ENCODE peak calls at places on chromosome 22, in ten cellular contexts. One of them, this sample, is unnamed.

GRCh38 chr22:37454857-37455686 is 27.8 kb upstream of the ELFN2 start:
- DNase-seq in AG10803: peak; percentile 76
- DNase-seq in Peyer's patch: no peak
- DNase-seq in lower leg skin: no peak
- DNase-seq in endodermal cell: peak; percentile 51
- DNase-seq in fibroblast of lung: peak; percentile 79
- DNase-seq in Caco-2: peak; percentile 85
- DNase-seq in H1: no peak
- DNase-seq in B cell: no peak
- DNase-seq in testis: no peak
- DNase-seq in this sample: peak; percentile 66

GRCh38 chr22:39678862-39679490 is 108.4 kb downstream of the CACNA1I start:
- DNase-seq in AG10803: no peak
- DNase-seq in Peyer's patch: no peak
- DNase-seq in lower leg skin: no peak
- DNase-seq in endodermal cell: no peak
- DNase-seq in fibroblast of lung: no peak
- DNase-seq in Caco-2: no peak
- DNase-seq in H1: no peak
- DNase-seq in B cell: no peak
- DNase-seq in testis: no peak
- DNase-seq in this sample: no peak

GRCh38 chr22:47736166-47737034 is 974.0 kb downstream of the TBC1D22A start:
- DNase-seq in AG10803: no peak
- DNase-seq in Peyer's patch: no peak
- DNase-seq in lower leg skin: peak; percentile 79
- DNase-seq in endodermal cell: no peak
- DNase-seq in fibroblast of lung: no peak
- DNase-seq in Caco-2: no peak
- DNase-seq in H1: no peak
- DNase-seq in B cell: no peak
- DNase-seq in testis: no peak
- DNase-seq in this sample: no peak

GRCh38 chr22:39241632-39242388 is 3.0 kb downstream of the PDGFB start:
- DNase-seq in AG10803: no peak
- DNase-seq in Peyer's patch: no peak
- DNase-seq in lower leg skin: no peak
- DNase-seq in endodermal cell: no peak
- DNase-seq in fibroblast of lung: no peak
- DNase-seq in Caco-2: no peak
- DNase-seq in H1: no peak
- DNase-seq in B cell: no peak
- DNase-seq in testis: no peak
- DNase-seq in this sample: no peak

GRCh38 chr22:40374567-40374966 is 4.2 kb downstream of the SGSM3 start:
- DNase-seq in AG10803: no peak
- DNase-seq in Peyer's patch: no peak
- DNase-seq in lower leg skin: no peak
- DNase-seq in endodermal cell: no peak
- DNase-seq in fibroblast of lung: no peak
- DNase-seq in Caco-2: no peak
- DNase-seq in H1: no peak
- DNase-seq in B cell: no peak
- DNase-seq in testis: no peak
- DNase-seq in this sample: no peak

GRCh38 chr22:23527971-23528740 is 51.9 kb downstream of the IGLL1 start:
- DNase-seq in AG10803: no peak
- DNase-seq in Peyer's patch: no peak
- DNase-seq in lower leg skin: no peak
- DNase-seq in endodermal cell: no peak
- DNase-seq in fibroblast of lung: no peak
- DNase-seq in Caco-2: no peak
- DNase-seq in H1: no peak
- DNase-seq in B cell: peak; percentile 33
- DNase-seq in testis: no peak
- DNase-seq in this sample: no peak

GRCh38 chr22:27597703-27598444 is 203.7 kb downstream of the MN1 start:
- DNase-seq in AG10803: no peak
- DNase-seq in Peyer's patch: no peak
- DNase-seq in lower leg skin: no peak
- DNase-seq in endodermal cell: no peak
- DNase-seq in fibroblast of lung: peak; percentile 12
- DNase-seq in Caco-2: peak; percentile 59
- DNase-seq in H1: no peak
- DNase-seq in B cell: no peak
- DNase-seq in testis: no peak
- DNase-seq in this sample: peak; percentile 24

GRCh38 chr22:39231197-39231950 is 13.4 kb downstream of the PDGFB start:
- DNase-seq in AG10803: no peak
- DNase-seq in Peyer's patch: no peak
- DNase-seq in lower leg skin: no peak
- DNase-seq in endodermal cell: no peak
- DNase-seq in fibroblast of lung: no peak
- DNase-seq in Caco-2: no peak
- DNase-seq in H1: no peak
- DNase-seq in B cell: no peak
- DNase-seq in testis: no peak
- DNase-seq in this sample: no peak

GRCh38 chr22:44543781-44544181 is 45.7 kb upstream of the RTL6 start:
- DNase-seq in AG10803: peak; percentile 17
- DNase-seq in Peyer's patch: no peak
- DNase-seq in lower leg skin: peak; percentile 84
- DNase-seq in endodermal cell: peak; percentile 55
- DNase-seq in fibroblast of lung: no peak
- DNase-seq in Caco-2: peak; percentile 54
- DNase-seq in H1: no peak
- DNase-seq in B cell: no peak
- DNase-seq in testis: no peak
- DNase-seq in this sample: no peak

GRCh38 chr22:49929553-49929979 is 11.1 kb downstream of the CRELD2 start:
- DNase-seq in AG10803: no peak
- DNase-seq in Peyer's patch: peak; percentile 82
- DNase-seq in lower leg skin: no peak
- DNase-seq in endodermal cell: peak; percentile 90
- DNase-seq in fibroblast of lung: no peak
- DNase-seq in Caco-2: no peak
- DNase-seq in H1: peak; percentile 94
- DNase-seq in B cell: peak; percentile 93
- DNase-seq in testis: peak; percentile 61
- DNase-seq in this sample: peak; percentile 89

GRCh38 chr22:45904236-45904635 is 72.7 kb downstream of the WNT7B start:
- DNase-seq in AG10803: no peak
- DNase-seq in Peyer's patch: no peak
- DNase-seq in lower leg skin: no peak
- DNase-seq in endodermal cell: no peak
- DNase-seq in fibroblast of lung: no peak
- DNase-seq in Caco-2: no peak
- DNase-seq in H1: no peak
- DNase-seq in B cell: no peak
- DNase-seq in testis: no peak
- DNase-seq in this sample: no peak

GRCh38 chr22:37930270-37930951 is 23.0 kb downstream of the C22orf23 start:
- DNase-seq in AG10803: peak; percentile 37
- DNase-seq in Peyer's patch: no peak
- DNase-seq in lower leg skin: no peak
- DNase-seq in endodermal cell: peak; percentile 79
- DNase-seq in fibroblast of lung: peak; percentile 40
- DNase-seq in Caco-2: no peak
- DNase-seq in H1: no peak
- DNase-seq in B cell: no peak
- DNase-seq in testis: peak; percentile 57
- DNase-seq in this sample: no peak

GRCh38 chr22:47738472-47739013 is 976.1 kb downstream of the TBC1D22A start:
- DNase-seq in AG10803: no peak
- DNase-seq in Peyer's patch: no peak
- DNase-seq in lower leg skin: peak; percentile 69
- DNase-seq in endodermal cell: peak; percentile 65
- DNase-seq in fibroblast of lung: no peak
- DNase-seq in Caco-2: no peak
- DNase-seq in H1: no peak
- DNase-seq in B cell: no peak
- DNase-seq in testis: no peak
- DNase-seq in this sample: no peak

GRCh38 chr22:42560381-42560780 is 6.6 kb downstream of the SERHL2 start:
- DNase-seq in AG10803: no peak
- DNase-seq in Peyer's patch: no peak
- DNase-seq in lower leg skin: no peak
- DNase-seq in endodermal cell: no peak
- DNase-seq in fibroblast of lung: no peak
- DNase-seq in Caco-2: no peak
- DNase-seq in H1: no peak
- DNase-seq in B cell: no peak
- DNase-seq in testis: no peak
- DNase-seq in this sample: no peak

DNA sequence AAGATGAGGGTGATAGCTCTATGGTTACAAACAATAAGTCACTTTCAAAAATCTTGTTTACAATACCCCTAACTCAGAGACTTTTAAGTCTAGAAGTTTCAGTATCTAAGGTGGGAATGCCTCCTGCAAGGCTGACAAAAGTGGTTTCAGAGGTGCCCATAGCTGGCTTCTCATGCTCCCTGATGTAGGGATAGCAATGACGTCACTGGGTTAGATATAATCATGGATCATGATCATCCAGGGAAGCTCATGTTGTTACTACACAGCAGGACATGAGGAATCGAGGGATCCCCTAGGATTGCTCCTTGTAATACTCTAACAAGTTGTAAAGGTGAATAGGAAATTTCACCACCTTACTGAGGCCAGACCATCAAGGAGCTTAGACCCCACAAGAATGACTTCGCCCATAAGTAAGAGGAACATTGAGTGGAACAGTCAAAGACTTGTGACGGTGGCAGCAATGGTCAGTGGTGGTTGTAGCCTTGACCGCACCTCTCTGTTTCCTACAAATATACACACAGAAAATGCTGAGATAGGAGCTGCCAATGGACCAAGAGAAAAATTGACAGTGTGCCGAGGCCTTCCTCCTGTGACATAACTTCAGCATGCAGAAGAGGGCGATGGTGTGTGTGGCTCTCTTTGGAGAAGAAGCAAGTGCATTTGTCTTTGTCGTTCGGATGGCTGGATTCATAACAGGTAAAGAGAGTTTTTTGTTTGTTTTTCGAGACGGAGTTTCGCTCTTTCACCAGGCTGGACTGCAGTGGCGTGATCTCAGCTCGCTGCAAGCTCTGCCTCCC is 15.6 kb downstream of the APOL4 start:
- DNase-seq in AG10803: no peak
- DNase-seq in Peyer's patch: no peak
- DNase-seq in lower leg skin: no peak
- DNase-seq in endodermal cell: no peak
- DNase-seq in fibroblast of lung: no peak
- DNase-seq in Caco-2: no peak
- DNase-seq in H1: no peak
- DNase-seq in B cell: no peak
- DNase-seq in testis: no peak
- DNase-seq in this sample: no peak
- TF ChIP-seq CTCF in AG10803: no peak
- TF ChIP-seq CTCF in Peyer's patch: no peak
- TF ChIP-seq CTCF in lower leg skin: no peak
- TF ChIP-seq CTCF in endodermal cell: peak; percentile 50
- TF ChIP-seq CTCF in fibroblast of lung: no peak
- TF ChIP-seq CTCF in Caco-2: no peak
- TF ChIP-seq CTCF in H1: peak; percentile 22
- TF ChIP-seq CTCF in B cell: no peak
- TF ChIP-seq CTCF in testis: no peak
- TF ChIP-seq CTCF in this sample: no peak

GRCh38 chr22:19766506-19767426 is 6.2 kb downstream of the TBX1 start:
- DNase-seq in AG10803: no peak
- DNase-seq in Peyer's patch: peak; percentile 68
- DNase-seq in lower leg skin: no peak
- DNase-seq in endodermal cell: peak; percentile 80
- DNase-seq in fibroblast of lung: no peak
- DNase-seq in Caco-2: peak; percentile 60
- DNase-seq in H1: peak; percentile 87
- DNase-seq in B cell: peak; percentile 68
- DNase-seq in testis: peak; percentile 36
- DNase-seq in this sample: peak; percentile 75
- TF ChIP-seq CTCF in AG10803: peak; percentile 2
- TF ChIP-seq CTCF in Peyer's patch: peak; percentile 46
- TF ChIP-seq CTCF in lower leg skin: no peak
- TF ChIP-seq CTCF in endodermal cell: peak; percentile 73
- TF ChIP-seq CTCF in fibroblast of lung: no peak
- TF ChIP-seq CTCF in Caco-2: peak; percentile 36
- TF ChIP-seq CTCF in H1: peak; percentile 29
- TF ChIP-seq CTCF in B cell: peak; percentile 39
- TF ChIP-seq CTCF in testis: no peak
- TF ChIP-seq CTCF in this sample: peak; percentile 50

GRCh38 chr22:29994941-29995340 is 85.3 kb upstream of the HORMAD2 start:
- DNase-seq in AG10803: peak; percentile 33
- DNase-seq in Peyer's patch: no peak
- DNase-seq in lower leg skin: no peak
- DNase-seq in endodermal cell: no peak
- DNase-seq in fibroblast of lung: peak; percentile 19
- DNase-seq in Caco-2: no peak
- DNase-seq in H1: no peak
- DNase-seq in B cell: no peak
- DNase-seq in testis: no peak
- DNase-seq in this sample: peak; percentile 14

GRCh38 chr22:29997516-29997915 is 82.7 kb upstream of the HORMAD2 start:
- DNase-seq in AG10803: no peak
- DNase-seq in Peyer's patch: no peak
- DNase-seq in lower leg skin: no peak
- DNase-seq in endodermal cell: no peak
- DNase-seq in fibroblast of lung: no peak
- DNase-seq in Caco-2: no peak
- DNase-seq in H1: no peak
- DNase-seq in B cell: no peak
- DNase-seq in testis: no peak
- DNase-seq in this sample: no peak

GRCh38 chr22:29998627-29999026 is 81.6 kb upstream of the HORMAD2 start:
- DNase-seq in AG10803: no peak
- DNase-seq in Peyer's patch: no peak
- DNase-seq in lower leg skin: no peak
- DNase-seq in endodermal cell: no peak
- DNase-seq in fibroblast of lung: no peak
- DNase-seq in Caco-2: no peak
- DNase-seq in H1: no peak
- DNase-seq in B cell: no peak
- DNase-seq in testis: no peak
- DNase-seq in this sample: no peak

GRCh38 chr22:29992341-29993275 is 87.7 kb upstream of the HORMAD2 start:
- DNase-seq in AG10803: no peak
- DNase-seq in Peyer's patch: no peak
- DNase-seq in lower leg skin: no peak
- DNase-seq in endodermal cell: no peak
- DNase-seq in fibroblast of lung: no peak
- DNase-seq in Caco-2: peak; percentile 34
- DNase-seq in H1: no peak
- DNase-seq in B cell: no peak
- DNase-seq in testis: no peak
- DNase-seq in this sample: no peak

GRCh38 chr22:29994027-29994715 is 86.1 kb upstream of the HORMAD2 start:
- DNase-seq in AG10803: peak; percentile 71
- DNase-seq in Peyer's patch: no peak
- DNase-seq in lower leg skin: no peak
- DNase-seq in endodermal cell: no peak
- DNase-seq in fibroblast of lung: peak; percentile 56
- DNase-seq in Caco-2: no peak
- DNase-seq in H1: no peak
- DNase-seq in B cell: no peak
- DNase-seq in testis: no peak
- DNase-seq in this sample: no peak
- TF ChIP-seq CTCF in AG10803: no peak
- TF ChIP-seq CTCF in Peyer's patch: peak; percentile 6
- TF ChIP-seq CTCF in lower leg skin: no peak
- TF ChIP-seq CTCF in endodermal cell: no peak
- TF ChIP-seq CTCF in fibroblast of lung: peak; percentile 10
- TF ChIP-seq CTCF in Caco-2: no peak
- TF ChIP-seq CTCF in H1: no peak
- TF ChIP-seq CTCF in B cell: no peak
- TF ChIP-seq CTCF in testis: no peak
- TF ChIP-seq CTCF in this sample: no peak

GRCh38 chr22:33210129-33210784 is 152.1 kb upstream of the SYN3 start:
- DNase-seq in AG10803: peak; percentile 40
- DNase-seq in Peyer's patch: no peak
- DNase-seq in lower leg skin: no peak
- DNase-seq in endodermal cell: peak; percentile 85
- DNase-seq in fibroblast of lung: peak; percentile 36
- DNase-seq in Caco-2: peak; percentile 55
- DNase-seq in H1: peak; percentile 66
- DNase-seq in B cell: peak; percentile 77
- DNase-seq in testis: peak; percentile 25
- DNase-seq in this sample: peak; percentile 51
- TF ChIP-seq CTCF in AG10803: peak; percentile 66
- TF ChIP-seq CTCF in Peyer's patch: peak; percentile 27
- TF ChIP-seq CTCF in lower leg skin: no peak
- TF ChIP-seq CTCF in endodermal cell: peak; percentile 85
- TF ChIP-seq CTCF in fibroblast of lung: peak; percentile 52
- TF ChIP-seq CTCF in Caco-2: peak; percentile 64
- TF ChIP-seq CTCF in H1: peak; percentile 22
- TF ChIP-seq CTCF in B cell: peak; percentile 86
- TF ChIP-seq CTCF in testis: peak; percentile 28
- TF ChIP-seq CTCF in this sample: peak; percentile 40